ENCODE peak calls at places on chromosomes 4 and X, in six cellular contexts. One of them, this sample, is unnamed.

GRCh38 chrX:67582436-67582835 is 38.6 kb downstream of the AR start:
- DNase-seq in neuronal stem cell: no peak
- DNase-seq in mesenchymal stem cell: no peak
- DNase-seq in H1: no peak
- DNase-seq in IMR-90: no peak
- DNase-seq in mesendoderm: no peak
- DNase-seq in this sample: no peak

GRCh38 chrX:4243759-4244158 is 530.3 kb upstream of the PRKX start:
- DNase-seq in neuronal stem cell: no peak
- DNase-seq in mesenchymal stem cell: no peak
- DNase-seq in H1: no peak
- DNase-seq in IMR-90: no peak
- DNase-seq in mesendoderm: peak
- DNase-seq in this sample: no peak

GRCh38 chr4:88737304-88738015 is 39.8 kb upstream of the NAP1L5 start:
- DNase-seq in neuronal stem cell: no peak
- DNase-seq in mesenchymal stem cell: peak
- DNase-seq in H1: no peak
- DNase-seq in IMR-90: peak
- DNase-seq in mesendoderm: peak
- DNase-seq in this sample: no peak

GRCh38 chr4:176393306-176394013 is 73.7 kb downstream of the SPCS3 start:
- DNase-seq in neuronal stem cell: peak
- DNase-seq in mesenchymal stem cell: no peak
- DNase-seq in H1: no peak
- DNase-seq in IMR-90: peak
- DNase-seq in mesendoderm: no peak
- DNase-seq in this sample: no peak

GRCh38 chrX:40912166-40912565 is 173.1 kb upstream of the USP9X start:
- DNase-seq in neuronal stem cell: no peak
- DNase-seq in mesenchymal stem cell: no peak
- DNase-seq in H1: no peak
- DNase-seq in IMR-90: no peak
- DNase-seq in mesendoderm: no peak
- DNase-seq in this sample: no peak

GRCh38 chr4:165301833-165302232 is 25.6 kb upstream of the MSMO1 start:
- DNase-seq in neuronal stem cell: no peak
- DNase-seq in mesenchymal stem cell: peak
- DNase-seq in H1: no peak
- DNase-seq in IMR-90: peak
- DNase-seq in mesendoderm: no peak
- DNase-seq in this sample: no peak

GRCh38 chrX:68832516-68833447 is 4.0 kb downstream of the EFNB1 start:
- DNase-seq in neuronal stem cell: no peak
- DNase-seq in mesenchymal stem cell: no peak
- DNase-seq in H1: no peak
- DNase-seq in IMR-90: no peak
- DNase-seq in mesendoderm: no peak
- DNase-seq in this sample: no peak

GRCh38 chr4:25504932-25505636 is 128.0 kb downstream of the ANAPC4 start:
- DNase-seq in neuronal stem cell: no peak
- DNase-seq in mesenchymal stem cell: no peak
- DNase-seq in H1: no peak
- DNase-seq in IMR-90: no peak
- DNase-seq in mesendoderm: no peak
- DNase-seq in this sample: no peak

GRCh38 chr4:128862608-128863313 is 53.3 kb downstream of the JADE1 start:
- DNase-seq in neuronal stem cell: no peak
- DNase-seq in mesenchymal stem cell: peak
- DNase-seq in H1: no peak
- DNase-seq in IMR-90: peak
- DNase-seq in mesendoderm: peak
- DNase-seq in this sample: no peak

GRCh38 chr4:163748474-163748873 is 254.0 kb downstream of the TMA16 start:
- DNase-seq in neuronal stem cell: no peak
- DNase-seq in mesenchymal stem cell: peak
- DNase-seq in H1: no peak
- DNase-seq in IMR-90: peak
- DNase-seq in mesendoderm: no peak
- DNase-seq in this sample: peak

GRCh38 chr4:74104145-74104544 is 5.2 kb upstream of the CXCL2 start:
- DNase-seq in neuronal stem cell: no peak
- DNase-seq in mesenchymal stem cell: no peak
- DNase-seq in H1: no peak
- DNase-seq in IMR-90: no peak
- DNase-seq in mesendoderm: peak
- DNase-seq in this sample: peak

GRCh38 chr4:70601422-70602039 is 9.5 kb downstream of the AMBN start:
- DNase-seq in neuronal stem cell: peak
- DNase-seq in mesenchymal stem cell: peak
- DNase-seq in H1: peak
- DNase-seq in IMR-90: peak
- DNase-seq in mesendoderm: peak
- DNase-seq in this sample: peak

GRCh38 chr4:84529169-84529751 is 30.2 kb upstream of the NKX6-1 start:
- DNase-seq in neuronal stem cell: no peak
- DNase-seq in mesenchymal stem cell: peak
- DNase-seq in H1: no peak
- DNase-seq in IMR-90: peak
- DNase-seq in mesendoderm: peak
- DNase-seq in this sample: no peak

GRCh38 chrX:2647627-2648026 is 43.5 kb upstream of the CD99 start:
- DNase-seq in neuronal stem cell: no peak
- DNase-seq in mesenchymal stem cell: no peak
- DNase-seq in H1: no peak
- DNase-seq in IMR-90: no peak
- DNase-seq in mesendoderm: no peak
- DNase-seq in this sample: no peak

GRCh38 chr4:170008376-170008775 is 17.8 kb downstream of the MFAP3L start:
- DNase-seq in neuronal stem cell: no peak
- DNase-seq in mesenchymal stem cell: no peak
- DNase-seq in H1: no peak
- DNase-seq in IMR-90: no peak
- DNase-seq in mesendoderm: no peak
- DNase-seq in this sample: no peak

GRCh38 chrX:130085551-130085986 is 24.7 kb downstream of the ELF4 start:
- DNase-seq in neuronal stem cell: no peak
- DNase-seq in mesenchymal stem cell: peak
- DNase-seq in H1: no peak
- DNase-seq in IMR-90: peak
- DNase-seq in mesendoderm: no peak
- DNase-seq in this sample: no peak

GRCh38 chr4:40984051-40984450 is 230.3 kb downstream of the APBB2 start:
- DNase-seq in neuronal stem cell: no peak
- DNase-seq in mesenchymal stem cell: no peak
- DNase-seq in H1: no peak
- DNase-seq in IMR-90: peak
- DNase-seq in mesendoderm: no peak
- DNase-seq in this sample: no peak

GRCh38 chr4:109548655-109549054 is 11.4 kb upstream of the MCUB start:
- DNase-seq in neuronal stem cell: no peak
- DNase-seq in mesenchymal stem cell: peak
- DNase-seq in H1: no peak
- DNase-seq in IMR-90: peak
- DNase-seq in mesendoderm: no peak
- DNase-seq in this sample: peak

GRCh38 chr4:24912252-24913098 is at the start of gene CCDC149:
- DNase-seq in neuronal stem cell: peak
- DNase-seq in mesenchymal stem cell: peak
- DNase-seq in H1: peak
- DNase-seq in IMR-90: peak
- DNase-seq in mesendoderm: peak
- DNase-seq in this sample: peak

GRCh38 chrX:97199501-97199900 is 315.8 kb downstream of the RPA4 start:
- DNase-seq in neuronal stem cell: no peak
- DNase-seq in mesenchymal stem cell: no peak
- DNase-seq in H1: no peak
- DNase-seq in IMR-90: peak
- DNase-seq in mesendoderm: no peak
- DNase-seq in this sample: no peak

GRCh38 chr4:147175460-147176025 is 229.9 kb upstream of the TTC29 start:
- DNase-seq in neuronal stem cell: no peak
- DNase-seq in mesenchymal stem cell: no peak
- DNase-seq in H1: no peak
- DNase-seq in IMR-90: no peak
- DNase-seq in mesendoderm: peak
- DNase-seq in this sample: no peak

GRCh38 chr4:138222041-138222440 is 20.1 kb downstream of the SLC7A11 start:
- DNase-seq in neuronal stem cell: no peak
- DNase-seq in mesenchymal stem cell: peak
- DNase-seq in H1: no peak
- DNase-seq in IMR-90: peak
- DNase-seq in mesendoderm: no peak
- DNase-seq in this sample: no peak

GRCh38 chrX:70454441-70455365 is 10.1 kb downstream of the DLG3 start:
- DNase-seq in neuronal stem cell: peak
- DNase-seq in mesenchymal stem cell: peak
- DNase-seq in H1: peak
- DNase-seq in IMR-90: peak
- DNase-seq in mesendoderm: peak
- DNase-seq in this sample: peak

GRCh38 chrX:154797006-154797405 is 8.3 kb downstream of the MPP1 start:
- DNase-seq in neuronal stem cell: no peak
- DNase-seq in mesenchymal stem cell: peak
- DNase-seq in H1: no peak
- DNase-seq in IMR-90: no peak
- DNase-seq in mesendoderm: peak
- DNase-seq in this sample: no peak

GRCh38 chrX:68995386-68995779 is 166.6 kb downstream of the EFNB1 start:
- DNase-seq in neuronal stem cell: no peak
- DNase-seq in mesenchymal stem cell: no peak
- DNase-seq in H1: no peak
- DNase-seq in IMR-90: no peak
- DNase-seq in mesendoderm: no peak
- DNase-seq in this sample: no peak

GRCh38 chr4:109406337-109406931 is 27.2 kb upstream of the SEC24B start:
- DNase-seq in neuronal stem cell: peak
- DNase-seq in mesenchymal stem cell: peak
- DNase-seq in H1: no peak
- DNase-seq in IMR-90: peak
- DNase-seq in mesendoderm: peak
- DNase-seq in this sample: peak

GRCh38 chr4:51831133-51831532 is 11.8 kb upstream of the DCUN1D4 start:
- DNase-seq in neuronal stem cell: peak
- DNase-seq in mesenchymal stem cell: peak
- DNase-seq in H1: no peak
- DNase-seq in IMR-90: peak
- DNase-seq in mesendoderm: peak
- DNase-seq in this sample: peak

GRCh38 chr4:38623260-38623659 is 40.7 kb upstream of the KLF3 start:
- DNase-seq in neuronal stem cell: no peak
- DNase-seq in mesenchymal stem cell: no peak
- DNase-seq in H1: no peak
- DNase-seq in IMR-90: no peak
- DNase-seq in mesendoderm: no peak
- DNase-seq in this sample: no peak

DNA sequence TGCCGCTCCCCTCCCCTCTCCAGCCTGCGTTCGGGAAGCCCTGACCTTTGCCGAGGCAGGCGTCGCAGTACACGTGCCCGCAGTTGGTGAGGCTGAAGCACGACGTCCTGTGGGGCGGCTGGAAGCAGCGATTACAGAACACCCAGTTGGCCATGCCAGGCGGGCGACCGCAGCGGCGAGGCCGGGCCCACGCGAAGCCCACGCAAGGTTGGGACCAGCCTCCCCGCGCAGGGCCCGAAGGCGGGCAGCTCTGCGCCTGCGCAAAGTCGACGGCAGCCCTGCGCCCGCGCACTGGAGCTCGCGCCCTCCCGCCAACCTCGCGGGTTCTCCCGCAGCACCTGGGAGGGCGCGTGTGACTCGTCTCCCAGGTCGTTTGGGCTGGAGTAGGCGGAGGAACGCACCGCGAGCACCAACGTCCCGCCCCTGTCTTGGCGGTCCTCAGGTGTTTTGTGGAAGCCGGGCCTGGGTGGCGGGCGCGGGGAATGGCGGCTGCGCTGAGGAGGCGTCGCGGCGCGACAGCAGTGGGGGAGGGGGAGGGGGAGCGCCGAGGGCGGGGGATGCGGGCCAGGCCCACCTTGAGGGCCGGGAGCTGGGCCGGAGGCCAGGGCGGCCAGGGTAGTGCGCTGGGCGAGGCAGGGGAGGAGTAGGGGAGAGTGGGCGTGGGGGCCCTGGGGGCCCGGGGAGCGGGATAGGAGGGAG is at the start of gene RNF212:
- DNase-seq in neuronal stem cell: no peak
- DNase-seq in mesenchymal stem cell: no peak
- DNase-seq in H1: no peak
- DNase-seq in IMR-90: no peak
- DNase-seq in mesendoderm: peak
- DNase-seq in this sample: no peak
- H3K18ac ChIP-seq in neuronal stem cell: peak
- H3K18ac ChIP-seq in mesenchymal stem cell: peak
- H3K18ac ChIP-seq in H1: peak
- H3K18ac ChIP-seq in IMR-90: no peak
- H3K18ac ChIP-seq in mesendoderm: no peak
- H3K18ac ChIP-seq in this sample: no peak

GRCh38 chr4:119693127-119693526 is 64.5 kb upstream of the PDE5A start:
- DNase-seq in neuronal stem cell: no peak
- DNase-seq in mesenchymal stem cell: peak
- DNase-seq in H1: no peak
- DNase-seq in IMR-90: peak
- DNase-seq in mesendoderm: no peak
- DNase-seq in this sample: no peak
- H3K4me3 ChIP-seq in neuronal stem cell: no peak
- H3K4me3 ChIP-seq in mesenchymal stem cell: no peak
- H3K4me3 ChIP-seq in H1: no peak
- H3K4me3 ChIP-seq in IMR-90: no peak
- H3K4me3 ChIP-seq in mesendoderm: no peak
- H3K4me3 ChIP-seq in this sample: no peak

GRCh38 chrX:80602017-80602765 is 181.9 kb downstream of the TENT5D start:
- DNase-seq in neuronal stem cell: no peak
- DNase-seq in mesenchymal stem cell: no peak
- DNase-seq in H1: no peak
- DNase-seq in IMR-90: no peak
- DNase-seq in mesendoderm: no peak
- DNase-seq in this sample: no peak
- H3K18ac ChIP-seq in neuronal stem cell: no peak
- H3K18ac ChIP-seq in mesenchymal stem cell: no peak
- H3K18ac ChIP-seq in H1: no peak
- H3K18ac ChIP-seq in IMR-90: no peak
- H3K18ac ChIP-seq in mesendoderm: no peak
- H3K18ac ChIP-seq in this sample: no peak

DNA sequence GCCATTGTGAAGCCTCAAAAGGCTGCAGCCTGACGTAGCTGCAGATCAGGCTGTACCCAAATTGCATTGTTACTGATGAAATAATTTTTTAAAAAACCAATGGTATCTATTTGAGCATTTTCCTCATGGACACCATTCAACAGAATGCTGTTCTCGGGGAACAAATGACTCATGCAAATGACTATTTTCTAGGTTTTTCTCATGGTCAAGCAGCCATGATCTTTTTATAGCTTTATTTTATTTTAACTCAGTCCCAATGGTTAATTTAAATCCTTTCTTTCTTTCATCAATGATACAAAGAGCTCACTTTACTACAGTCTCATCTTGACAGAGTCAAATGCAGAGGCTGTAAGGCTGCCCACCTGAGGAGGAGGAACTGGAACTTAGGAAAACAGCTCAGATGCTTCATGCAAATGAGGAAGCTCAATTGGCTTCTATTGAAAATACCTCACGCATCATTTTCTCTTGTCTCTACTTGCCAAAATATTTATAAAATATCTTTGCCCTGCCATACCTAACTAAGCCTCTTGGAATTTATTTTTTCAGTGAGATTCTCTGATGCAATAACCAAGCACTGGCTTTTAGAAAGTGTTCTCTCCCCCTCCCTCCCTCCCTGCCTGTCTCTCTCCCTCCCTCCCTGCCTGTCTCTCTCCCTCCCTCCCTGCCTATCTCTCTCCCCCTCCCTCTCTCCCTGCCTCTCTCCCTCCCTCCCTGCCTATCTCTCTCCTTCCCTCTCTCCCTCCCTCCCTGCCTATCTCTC is 81.0 kb downstream of the SORBS2 start:
- DNase-seq in neuronal stem cell: no peak
- DNase-seq in mesenchymal stem cell: no peak
- DNase-seq in H1: no peak
- DNase-seq in IMR-90: no peak
- DNase-seq in mesendoderm: no peak
- DNase-seq in this sample: no peak
- H3K4me3 ChIP-seq in neuronal stem cell: no peak
- H3K4me3 ChIP-seq in mesenchymal stem cell: no peak
- H3K4me3 ChIP-seq in H1: no peak
- H3K4me3 ChIP-seq in IMR-90: no peak
- H3K4me3 ChIP-seq in mesendoderm: no peak
- H3K4me3 ChIP-seq in this sample: no peak

This sample was measured in trophoblast cell.